ENCODE peak calls at places on chromosomes 7 and 10, in seven cellular contexts. One of them, this sample, is unnamed.

GRCh38 chr10:107118866-107119265 is 45.6 kb downstream of the SORCS1 start:
- DNase-seq in stimulated activated CD8-positive, alpha-beta memory T cell treated with anti-CD3 and anti-CD28 coated beads, Interleukin-15, amount 100 ng/mL, for 1 hour: no peak
- DNase-seq in C1 segment of cervical spinal cord: no peak
- DNase-seq in NCI-H1092: no peak
- DNase-seq in iPS-NIHi11: no peak
- DNase-seq in NCI-H1417: no peak
- DNase-seq in hippocampal formation: no peak
- DNase-seq in this sample: no peak

GRCh38 chr7:151381333-151382078 is 28.3 kb downstream of the WDR86 start:
- DNase-seq in iPS-NIHi11: peak
- DNase-seq in hippocampal formation: no peak
- DNase-seq in stimulated activated CD8-positive, alpha-beta memory T cell treated with anti-CD3 and anti-CD28 coated beads, Interleukin-15, amount 100 ng/mL, for 1 hour: no peak
- DNase-seq in NCI-H1092: no peak
- DNase-seq in NCI-H1417: no peak
- DNase-seq in C1 segment of cervical spinal cord: no peak
- DNase-seq in this sample: no peak

GRCh38 chr7:54541941-54542618 is at the start of gene VSTM2A:
- DNase-seq in hippocampal formation: no peak
- DNase-seq in NCI-H1092: peak
- DNase-seq in iPS-NIHi11: peak
- DNase-seq in NCI-H1417: no peak
- DNase-seq in C1 segment of cervical spinal cord: no peak
- DNase-seq in stimulated activated CD8-positive, alpha-beta memory T cell treated with anti-CD3 and anti-CD28 coated beads, Interleukin-15, amount 100 ng/mL, for 1 hour: no peak
- DNase-seq in this sample: peak

GRCh38 chr10:79454259-79454658 is 8.8 kb upstream of the ZCCHC24 start:
- DNase-seq in hippocampal formation: no peak
- DNase-seq in NCI-H1092: no peak
- DNase-seq in NCI-H1417: no peak
- DNase-seq in stimulated activated CD8-positive, alpha-beta memory T cell treated with anti-CD3 and anti-CD28 coated beads, Interleukin-15, amount 100 ng/mL, for 1 hour: no peak
- DNase-seq in C1 segment of cervical spinal cord: no peak
- DNase-seq in iPS-NIHi11: no peak
- DNase-seq in this sample: no peak

GRCh38 chr10:74238031-74238431 is 87.0 kb downstream of the ADK start:
- DNase-seq in NCI-H1092: no peak
- DNase-seq in hippocampal formation: no peak
- DNase-seq in iPS-NIHi11: no peak
- DNase-seq in C1 segment of cervical spinal cord: no peak
- DNase-seq in NCI-H1417: no peak
- DNase-seq in stimulated activated CD8-positive, alpha-beta memory T cell treated with anti-CD3 and anti-CD28 coated beads, Interleukin-15, amount 100 ng/mL, for 1 hour: no peak
- DNase-seq in this sample: peak

GRCh38 chr7:126803060-126803665 is 449.6 kb downstream of the GRM8 start:
- DNase-seq in NCI-H1092: peak
- DNase-seq in iPS-NIHi11: peak
- DNase-seq in NCI-H1417: peak
- DNase-seq in hippocampal formation: no peak
- DNase-seq in stimulated activated CD8-positive, alpha-beta memory T cell treated with anti-CD3 and anti-CD28 coated beads, Interleukin-15, amount 100 ng/mL, for 1 hour: no peak
- DNase-seq in C1 segment of cervical spinal cord: no peak
- DNase-seq in this sample: no peak

GRCh38 chr7:96246972-96247371 is 74.9 kb downstream of the SLC25A13 start:
- DNase-seq in iPS-NIHi11: no peak
- DNase-seq in stimulated activated CD8-positive, alpha-beta memory T cell treated with anti-CD3 and anti-CD28 coated beads, Interleukin-15, amount 100 ng/mL, for 1 hour: no peak
- DNase-seq in hippocampal formation: no peak
- DNase-seq in NCI-H1417: peak
- DNase-seq in NCI-H1092: peak
- DNase-seq in C1 segment of cervical spinal cord: no peak
- DNase-seq in this sample: no peak

GRCh38 chr10:100913470-100913865 is 705 bp downstream of the SLF2 start:
- DNase-seq in stimulated activated CD8-positive, alpha-beta memory T cell treated with anti-CD3 and anti-CD28 coated beads, Interleukin-15, amount 100 ng/mL, for 1 hour: no peak
- DNase-seq in NCI-H1417: no peak
- DNase-seq in NCI-H1092: no peak
- DNase-seq in C1 segment of cervical spinal cord: no peak
- DNase-seq in iPS-NIHi11: no peak
- DNase-seq in hippocampal formation: no peak
- DNase-seq in this sample: no peak

GRCh38 chr7:112986256-112987031 is 100.2 kb downstream of the GPR85 start:
- DNase-seq in iPS-NIHi11: no peak
- DNase-seq in hippocampal formation: no peak
- DNase-seq in NCI-H1417: no peak
- DNase-seq in C1 segment of cervical spinal cord: no peak
- DNase-seq in NCI-H1092: no peak
- DNase-seq in stimulated activated CD8-positive, alpha-beta memory T cell treated with anti-CD3 and anti-CD28 coated beads, Interleukin-15, amount 100 ng/mL, for 1 hour: no peak
- DNase-seq in this sample: no peak

GRCh38 chr7:117219485-117219884 is 103.4 kb downstream of the WNT2 start:
- DNase-seq in NCI-H1417: no peak
- DNase-seq in stimulated activated CD8-positive, alpha-beta memory T cell treated with anti-CD3 and anti-CD28 coated beads, Interleukin-15, amount 100 ng/mL, for 1 hour: no peak
- DNase-seq in hippocampal formation: no peak
- DNase-seq in iPS-NIHi11: no peak
- DNase-seq in NCI-H1092: no peak
- DNase-seq in C1 segment of cervical spinal cord: no peak
- DNase-seq in this sample: no peak

GRCh38 chr10:73253226-73253557 is 748 bp upstream of the MRPS16 start:
- DNase-seq in hippocampal formation: no peak
- DNase-seq in iPS-NIHi11: peak
- DNase-seq in NCI-H1417: no peak
- DNase-seq in C1 segment of cervical spinal cord: no peak
- DNase-seq in NCI-H1092: no peak
- DNase-seq in stimulated activated CD8-positive, alpha-beta memory T cell treated with anti-CD3 and anti-CD28 coated beads, Interleukin-15, amount 100 ng/mL, for 1 hour: no peak
- DNase-seq in this sample: no peak

GRCh38 chr10:132407243-132407746 is 10.3 kb downstream of the PWWP2B start:
- DNase-seq in hippocampal formation: no peak
- DNase-seq in C1 segment of cervical spinal cord: no peak
- DNase-seq in NCI-H1417: no peak
- DNase-seq in stimulated activated CD8-positive, alpha-beta memory T cell treated with anti-CD3 and anti-CD28 coated beads, Interleukin-15, amount 100 ng/mL, for 1 hour: no peak
- DNase-seq in iPS-NIHi11: no peak
- DNase-seq in NCI-H1092: no peak
- DNase-seq in this sample: peak

GRCh38 chr10:71548494-71548846 is 151.8 kb downstream of the CDH23 start:
- DNase-seq in iPS-NIHi11: peak
- DNase-seq in hippocampal formation: no peak
- DNase-seq in NCI-H1417: no peak
- DNase-seq in stimulated activated CD8-positive, alpha-beta memory T cell treated with anti-CD3 and anti-CD28 coated beads, Interleukin-15, amount 100 ng/mL, for 1 hour: no peak
- DNase-seq in NCI-H1092: no peak
- DNase-seq in C1 segment of cervical spinal cord: no peak
- DNase-seq in this sample: no peak